ENCODE peak calls at places on chromosomes 12 and 14, in six cellular contexts. One of them, this sample, is unnamed.

GRCh38 chr12:101552277-101552676 is 42.5 kb upstream of the MYBPC1 start:
- DNase-seq in upper lobe of right lung: no peak
- DNase-seq in dorsolateral prefrontal cortex: no peak
- DNase-seq in MM.1S: no peak
- DNase-seq in lung: peak
- DNase-seq in epithelial cell of esophagus: peak
- DNase-seq in this sample: no peak

GRCh38 chr12:6295187-6295811 is 15.2 kb upstream of the PLEKHG6 start:
- DNase-seq in upper lobe of right lung: no peak
- DNase-seq in dorsolateral prefrontal cortex: no peak
- DNase-seq in MM.1S: no peak
- DNase-seq in lung: no peak
- DNase-seq in epithelial cell of esophagus: peak
- DNase-seq in this sample: no peak

GRCh38 chr12:1797011-1797901 is 23.1 kb upstream of the LRTM2 start:
- DNase-seq in upper lobe of right lung: peak
- DNase-seq in dorsolateral prefrontal cortex: no peak
- DNase-seq in MM.1S: peak
- DNase-seq in lung: peak
- DNase-seq in epithelial cell of esophagus: no peak
- DNase-seq in this sample: no peak

GRCh38 chr12:110688446-110689001 is 391 bp downstream of the HVCN1 start:
- DNase-seq in upper lobe of right lung: no peak
- DNase-seq in dorsolateral prefrontal cortex: no peak
- DNase-seq in MM.1S: no peak
- DNase-seq in lung: no peak
- DNase-seq in epithelial cell of esophagus: no peak
- DNase-seq in this sample: no peak

GRCh38 chr12:124767075-124767821 is 96.4 kb downstream of the SCARB1 start:
- DNase-seq in upper lobe of right lung: peak
- DNase-seq in dorsolateral prefrontal cortex: peak
- DNase-seq in MM.1S: peak
- DNase-seq in lung: peak
- DNase-seq in epithelial cell of esophagus: peak
- DNase-seq in this sample: peak

GRCh38 chr12:47123730-47124129 is 44.0 kb upstream of the AMIGO2 start:
- DNase-seq in upper lobe of right lung: no peak
- DNase-seq in dorsolateral prefrontal cortex: no peak
- DNase-seq in MM.1S: no peak
- DNase-seq in lung: no peak
- DNase-seq in epithelial cell of esophagus: no peak
- DNase-seq in this sample: no peak

GRCh38 chr14:59816931-59817330 is 53.6 kb downstream of the RTN1 start:
- DNase-seq in upper lobe of right lung: no peak
- DNase-seq in dorsolateral prefrontal cortex: no peak
- DNase-seq in MM.1S: no peak
- DNase-seq in lung: no peak
- DNase-seq in epithelial cell of esophagus: no peak
- DNase-seq in this sample: no peak

GRCh38 chr12:39830862-39831520 is 211.4 kb upstream of the ABCD2 start:
- DNase-seq in upper lobe of right lung: no peak
- DNase-seq in dorsolateral prefrontal cortex: no peak
- DNase-seq in MM.1S: no peak
- DNase-seq in lung: no peak
- DNase-seq in epithelial cell of esophagus: no peak
- DNase-seq in this sample: no peak

GRCh38 chr14:61643546-61643945 is 51.8 kb upstream of the HIF1A start:
- DNase-seq in upper lobe of right lung: no peak
- DNase-seq in dorsolateral prefrontal cortex: no peak
- DNase-seq in MM.1S: no peak
- DNase-seq in lung: no peak
- DNase-seq in epithelial cell of esophagus: peak
- DNase-seq in this sample: no peak

GRCh38 chr12:11836282-11836963 is 186.9 kb downstream of the ETV6 start:
- DNase-seq in upper lobe of right lung: peak
- DNase-seq in dorsolateral prefrontal cortex: no peak
- DNase-seq in MM.1S: peak
- DNase-seq in lung: peak
- DNase-seq in epithelial cell of esophagus: no peak
- DNase-seq in this sample: no peak

GRCh38 chr12:117030187-117030896 is 68.9 kb downstream of the TESC start:
- DNase-seq in upper lobe of right lung: no peak
- DNase-seq in dorsolateral prefrontal cortex: no peak
- DNase-seq in MM.1S: no peak
- DNase-seq in lung: no peak
- DNase-seq in epithelial cell of esophagus: no peak
- DNase-seq in this sample: no peak

GRCh38 chr12:112496493-112496892 is 77.7 kb downstream of the PTPN11 start:
- DNase-seq in upper lobe of right lung: no peak
- DNase-seq in dorsolateral prefrontal cortex: no peak
- DNase-seq in MM.1S: no peak
- DNase-seq in lung: no peak
- DNase-seq in epithelial cell of esophagus: no peak
- DNase-seq in this sample: no peak

GRCh38 chr14:72565200-72565599 is 328.7 kb downstream of the DPF3 start:
- DNase-seq in upper lobe of right lung: no peak
- DNase-seq in dorsolateral prefrontal cortex: peak
- DNase-seq in MM.1S: no peak
- DNase-seq in lung: no peak
- DNase-seq in epithelial cell of esophagus: no peak
- DNase-seq in this sample: no peak

GRCh38 chr14:86639146-86639545 is 1109.2 kb downstream of the FLRT2 start:
- DNase-seq in upper lobe of right lung: no peak
- DNase-seq in dorsolateral prefrontal cortex: no peak
- DNase-seq in MM.1S: no peak
- DNase-seq in lung: no peak
- DNase-seq in epithelial cell of esophagus: no peak
- DNase-seq in this sample: no peak

GRCh38 chr14:99214701-99215100 is 57.3 kb downstream of the BCL11B start:
- DNase-seq in upper lobe of right lung: no peak
- DNase-seq in dorsolateral prefrontal cortex: no peak
- DNase-seq in MM.1S: no peak
- DNase-seq in lung: no peak
- DNase-seq in epithelial cell of esophagus: no peak
- DNase-seq in this sample: no peak

GRCh38 chr12:31322651-31323248 is 3.2 kb downstream of the SINHCAF start:
- DNase-seq in upper lobe of right lung: no peak
- DNase-seq in dorsolateral prefrontal cortex: no peak
- DNase-seq in MM.1S: no peak
- DNase-seq in lung: no peak
- DNase-seq in epithelial cell of esophagus: peak
- DNase-seq in this sample: no peak

GRCh38 chr14:92646952-92647461 is 101.4 kb downstream of the LGMN start:
- DNase-seq in upper lobe of right lung: no peak
- DNase-seq in dorsolateral prefrontal cortex: no peak
- DNase-seq in MM.1S: no peak
- DNase-seq in lung: no peak
- DNase-seq in epithelial cell of esophagus: no peak
- DNase-seq in this sample: no peak

GRCh38 chr12:105235299-105235746 is 651 bp downstream of the APPL2 start:
- DNase-seq in upper lobe of right lung: no peak
- DNase-seq in dorsolateral prefrontal cortex: peak
- DNase-seq in MM.1S: peak
- DNase-seq in lung: no peak
- DNase-seq in epithelial cell of esophagus: peak
- DNase-seq in this sample: no peak

GRCh38 chr14:61322011-61322798 is 826 bp downstream of the PRKCH start:
- DNase-seq in upper lobe of right lung: peak
- DNase-seq in dorsolateral prefrontal cortex: no peak
- DNase-seq in MM.1S: no peak
- DNase-seq in lung: peak
- DNase-seq in epithelial cell of esophagus: peak
- DNase-seq in this sample: no peak

GRCh38 chr12:124902916-124903315 is 11.5 kb downstream of the UBC start:
- DNase-seq in upper lobe of right lung: no peak
- DNase-seq in dorsolateral prefrontal cortex: no peak
- DNase-seq in MM.1S: no peak
- DNase-seq in lung: no peak
- DNase-seq in epithelial cell of esophagus: no peak
- DNase-seq in this sample: no peak

GRCh38 chr14:104603623-104604401 is 760 bp downstream of the TMEM179 start:
- DNase-seq in upper lobe of right lung: no peak
- DNase-seq in dorsolateral prefrontal cortex: peak
- DNase-seq in MM.1S: no peak
- DNase-seq in lung: no peak
- DNase-seq in epithelial cell of esophagus: no peak
- DNase-seq in this sample: no peak

GRCh38 chr12:65903680-65904403 is 79.6 kb downstream of the HMGA2 start:
- DNase-seq in upper lobe of right lung: no peak
- DNase-seq in dorsolateral prefrontal cortex: no peak
- DNase-seq in MM.1S: no peak
- DNase-seq in lung: no peak
- DNase-seq in epithelial cell of esophagus: no peak
- DNase-seq in this sample: no peak

DNA sequence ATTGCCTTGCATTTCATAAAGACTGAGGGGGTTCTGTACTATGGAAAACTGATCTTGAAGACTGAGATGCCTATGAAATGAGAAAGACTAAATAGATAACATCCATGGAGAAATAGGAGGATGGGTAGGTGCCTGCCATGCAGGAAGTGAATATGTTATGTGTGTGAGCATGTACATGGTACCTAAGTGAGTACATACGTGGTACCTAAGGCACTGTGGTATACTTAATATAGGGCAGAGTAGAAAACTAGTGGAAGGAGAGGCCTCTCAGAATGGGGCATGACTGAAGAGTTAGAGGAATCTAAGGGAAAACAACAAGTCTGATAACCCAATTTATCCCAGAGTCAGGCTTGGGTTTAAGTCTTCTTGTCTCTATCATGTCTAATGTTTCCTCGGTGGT is 161.8 kb upstream of the DCN start:
- DNase-seq in upper lobe of right lung: no peak
- DNase-seq in dorsolateral prefrontal cortex: no peak
- DNase-seq in MM.1S: no peak
- DNase-seq in lung: no peak
- DNase-seq in epithelial cell of esophagus: no peak
- DNase-seq in this sample: no peak
- TF ChIP-seq CTCF in upper lobe of right lung: no peak
- TF ChIP-seq CTCF in dorsolateral prefrontal cortex: no peak
- TF ChIP-seq CTCF in MM.1S: no peak
- TF ChIP-seq CTCF in lung: no peak
- TF ChIP-seq CTCF in epithelial cell of esophagus: no peak
- TF ChIP-seq CTCF in this sample: no peak

GRCh38 chr14:23380197-23381016 is 3.6 kb downstream of the CMTM5 start:
- DNase-seq in upper lobe of right lung: no peak
- DNase-seq in dorsolateral prefrontal cortex: no peak
- DNase-seq in MM.1S: no peak
- DNase-seq in lung: no peak
- DNase-seq in epithelial cell of esophagus: no peak
- DNase-seq in this sample: no peak
- TF ChIP-seq CTCF in upper lobe of right lung: no peak
- TF ChIP-seq CTCF in dorsolateral prefrontal cortex: peak
- TF ChIP-seq CTCF in MM.1S: no peak
- TF ChIP-seq CTCF in lung: no peak
- TF ChIP-seq CTCF in epithelial cell of esophagus: no peak
- TF ChIP-seq CTCF in this sample: no peak

DNA sequence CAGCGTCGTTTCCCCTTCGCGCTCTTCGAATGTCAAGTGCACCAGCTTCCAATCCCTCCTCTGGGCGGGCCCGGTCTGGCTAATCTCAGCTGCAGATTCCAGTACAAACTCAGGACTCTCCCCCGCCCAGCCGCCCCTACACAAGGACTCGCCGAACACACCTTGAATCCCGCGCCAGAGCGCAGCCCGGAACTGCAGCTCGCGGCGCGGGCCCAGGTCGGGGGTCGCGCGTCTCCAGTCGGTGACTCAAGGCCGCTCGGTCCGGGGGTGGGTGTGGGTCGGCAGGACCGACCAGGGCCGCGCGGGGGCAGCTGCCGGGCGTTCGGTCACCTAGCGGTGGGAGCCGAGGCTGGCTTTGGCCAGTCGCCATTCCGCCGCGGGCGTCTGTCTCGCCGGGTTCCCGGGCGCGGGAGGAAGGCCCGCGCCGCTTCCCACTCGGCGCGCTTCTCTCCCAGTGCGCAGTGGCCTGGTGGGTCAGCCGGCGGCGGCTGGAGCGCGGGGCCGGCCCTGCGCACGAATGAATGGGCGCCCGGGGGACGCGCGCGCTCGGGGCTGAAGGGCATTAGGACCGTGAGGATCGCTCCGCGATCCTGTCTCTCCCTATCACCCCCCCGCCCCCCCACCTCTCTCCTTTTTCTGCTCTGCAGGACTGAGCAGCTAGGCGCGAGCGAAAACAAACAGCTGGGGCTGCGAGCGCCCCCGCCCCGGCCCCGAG is at the start of gene GALNT16:
- DNase-seq in upper lobe of right lung: peak
- DNase-seq in dorsolateral prefrontal cortex: peak
- DNase-seq in MM.1S: no peak
- DNase-seq in lung: no peak
- DNase-seq in epithelial cell of esophagus: peak
- DNase-seq in this sample: peak
- TF ChIP-seq CTCF in upper lobe of right lung: peak
- TF ChIP-seq CTCF in dorsolateral prefrontal cortex: peak
- TF ChIP-seq CTCF in MM.1S: no peak
- TF ChIP-seq CTCF in lung: no peak
- TF ChIP-seq CTCF in epithelial cell of esophagus: no peak
- TF ChIP-seq CTCF in this sample: no peak

GRCh38 chr14:77097689-77098469 is at the start of gene CIPC:
- DNase-seq in upper lobe of right lung: peak
- DNase-seq in dorsolateral prefrontal cortex: peak
- DNase-seq in MM.1S: peak
- DNase-seq in lung: peak
- DNase-seq in epithelial cell of esophagus: peak
- DNase-seq in this sample: peak
- TF ChIP-seq CTCF in upper lobe of right lung: no peak
- TF ChIP-seq CTCF in dorsolateral prefrontal cortex: peak
- TF ChIP-seq CTCF in MM.1S: no peak
- TF ChIP-seq CTCF in lung: no peak
- TF ChIP-seq CTCF in epithelial cell of esophagus: peak
- TF ChIP-seq CTCF in this sample: no peak

DNA sequence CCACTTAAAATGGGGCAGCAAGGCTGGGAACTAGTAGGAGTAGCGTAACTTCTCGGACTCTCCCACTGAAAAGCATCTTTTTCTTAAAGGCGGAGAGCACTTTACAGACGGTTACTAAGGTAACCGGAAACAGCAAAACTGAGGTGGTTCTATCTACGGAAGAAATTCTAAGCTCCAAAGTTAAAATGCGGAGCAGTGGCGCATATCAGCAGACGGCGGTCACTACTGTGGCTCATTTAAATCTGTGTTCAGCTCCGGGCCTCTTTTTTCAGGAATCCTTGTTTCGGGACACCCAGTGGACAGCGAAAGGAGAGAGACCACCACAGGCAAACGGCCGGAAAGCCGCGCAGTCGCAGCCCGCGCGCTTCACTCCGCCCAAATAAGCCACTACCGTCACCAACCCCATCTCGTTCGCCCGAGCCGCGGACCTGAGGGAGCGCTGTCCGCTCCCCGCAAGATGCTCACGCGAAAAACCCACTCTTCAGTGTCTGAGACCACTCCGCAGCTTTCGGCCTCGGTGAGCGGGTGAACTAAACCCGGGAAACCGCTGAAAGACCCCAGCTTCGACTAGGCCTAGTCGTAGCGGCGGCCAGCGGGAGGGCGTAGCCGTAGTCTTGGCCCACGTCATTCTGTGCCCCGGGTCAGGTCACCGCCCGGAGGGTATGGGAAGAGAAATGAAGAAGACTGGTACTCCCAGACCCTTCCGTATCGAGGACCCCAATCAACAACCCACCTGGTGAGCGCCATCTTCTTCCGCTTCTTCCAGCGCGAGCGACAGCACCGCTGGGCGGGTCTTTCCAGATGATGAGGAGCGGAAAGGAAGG is at the start of gene SNW1:
- DNase-seq in upper lobe of right lung: peak
- DNase-seq in dorsolateral prefrontal cortex: peak
- DNase-seq in MM.1S: peak
- DNase-seq in lung: peak
- DNase-seq in epithelial cell of esophagus: peak
- DNase-seq in this sample: peak
- TF ChIP-seq CTCF in upper lobe of right lung: no peak
- TF ChIP-seq CTCF in dorsolateral prefrontal cortex: no peak
- TF ChIP-seq CTCF in MM.1S: no peak
- TF ChIP-seq CTCF in lung: no peak
- TF ChIP-seq CTCF in epithelial cell of esophagus: no peak
- TF ChIP-seq CTCF in this sample: no peak